ENCODE peak calls at places on chromosomes 2 and 18, in four cellular contexts. Z, X, A and T are unnamed samples.

GRCh38 chr2:107721581-107721980 is 105.1 kb upstream of the RGPD4 start:
- DNase-seq in Z (no peak), X (no peak), A (no peak), T (no peak)

GRCh38 chr18:27599202-27599829 is 414.2 kb upstream of the CHST9 start:
- DNase-seq in Z (no peak), X (peak), A (peak), T (peak)

GRCh38 chr2:24456610-24457556 is 34.2 kb upstream of the NCOA1 start:
- DNase-seq in Z (no peak), X (peak), A (peak), T (no peak)

GRCh38 chr2:149902104-149902503 is 314.5 kb upstream of the MMADHC start:
- DNase-seq in Z (no peak), X (peak), A (peak), T (no peak)

GRCh38 chr2:54845514-54845913 is 122.1 kb downstream of the EML6 start:
- DNase-seq in Z (no peak), X (no peak), A (no peak), T (no peak)

GRCh38 chr18:363327-364115 is 95.7 kb upstream of the THOC1 start:
- DNase-seq in Z (no peak), X (no peak), A (no peak), T (no peak)

GRCh38 chr2:28533021-28533420 is 37.2 kb downstream of the PLB1 start:
- DNase-seq in Z (no peak), X (no peak), A (no peak), T (no peak)

GRCh38 chr2:129645335-129645734 is 334.1 kb upstream of the RAB6C start:
- DNase-seq in Z (no peak), X (no peak), A (no peak), T (no peak)

GRCh38 chr2:122055541-122055940 is 300.1 kb downstream of the TSN start:
- DNase-seq in Z (no peak), X (no peak), A (no peak), T (no peak)

GRCh38 chr18:24942144-24942543 is 409.8 kb downstream of the ZNF521 start:
- DNase-seq in Z (no peak), X (peak), A (no peak), T (no peak)

GRCh38 chr18:9120796-9121195 is 15.8 kb upstream of the ANKRD12 start:
- DNase-seq in Z (peak), X (no peak), A (no peak), T (no peak)

GRCh38 chr2:240622631-240623235 is 2.5 kb upstream of the GPR35 start:
- DNase-seq in Z (no peak), X (no peak), A (peak), T (no peak)

DNA sequence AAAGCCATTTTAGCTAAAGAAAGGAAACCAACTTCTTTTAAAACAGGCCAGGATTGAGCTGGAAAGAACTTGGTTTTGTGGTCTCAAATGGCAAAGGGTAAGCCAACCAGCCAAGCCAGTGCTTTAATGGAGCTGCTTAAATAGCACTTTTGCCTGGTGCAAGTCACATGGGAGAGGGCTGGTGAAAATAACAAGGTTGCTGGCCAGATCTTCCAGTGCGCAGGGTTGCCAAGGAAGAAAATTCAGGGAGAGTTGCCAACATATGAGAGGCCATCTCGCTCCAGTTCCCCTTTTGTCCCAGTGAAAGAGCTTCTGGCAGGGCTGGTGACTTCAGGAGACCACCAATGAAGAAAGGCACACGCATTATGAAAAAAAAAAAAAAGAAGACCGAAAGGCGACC is 57.3 kb downstream of the IRS1 start:
- DNase-seq in Z (no peak), X (peak), A (peak), T (no peak)
- H3K27ac ChIP-seq in Z (no peak), X (peak), A (peak), T (no peak)

GRCh38 chr2:237715459-237715947 is 83.1 kb upstream of the RBM44 start:
- DNase-seq in Z (no peak), X (no peak), A (no peak), T (no peak)

GRCh38 chr2:237720444-237720843 is 78.1 kb upstream of the RBM44 start:
- DNase-seq in Z (no peak), X (no peak), A (no peak), T (no peak)

GRCh38 chr2:237718277-237718634 is 80.3 kb upstream of the RBM44 start:
- DNase-seq in Z (no peak), X (no peak), A (no peak), T (no peak)

GRCh38 chr2:237714690-237715458 is 83.7 kb upstream of the RBM44 start:
- DNase-seq in Z (no peak), X (no peak), A (no peak), T (peak)

GRCh38 chr2:237717366-237718276 is 81.0 kb upstream of the RBM44 start:
- DNase-seq in Z (no peak), X (no peak), A (no peak), T (no peak)
- H3K27ac ChIP-seq in Z (no peak), X (peak), A (peak), T (peak)

DNA sequence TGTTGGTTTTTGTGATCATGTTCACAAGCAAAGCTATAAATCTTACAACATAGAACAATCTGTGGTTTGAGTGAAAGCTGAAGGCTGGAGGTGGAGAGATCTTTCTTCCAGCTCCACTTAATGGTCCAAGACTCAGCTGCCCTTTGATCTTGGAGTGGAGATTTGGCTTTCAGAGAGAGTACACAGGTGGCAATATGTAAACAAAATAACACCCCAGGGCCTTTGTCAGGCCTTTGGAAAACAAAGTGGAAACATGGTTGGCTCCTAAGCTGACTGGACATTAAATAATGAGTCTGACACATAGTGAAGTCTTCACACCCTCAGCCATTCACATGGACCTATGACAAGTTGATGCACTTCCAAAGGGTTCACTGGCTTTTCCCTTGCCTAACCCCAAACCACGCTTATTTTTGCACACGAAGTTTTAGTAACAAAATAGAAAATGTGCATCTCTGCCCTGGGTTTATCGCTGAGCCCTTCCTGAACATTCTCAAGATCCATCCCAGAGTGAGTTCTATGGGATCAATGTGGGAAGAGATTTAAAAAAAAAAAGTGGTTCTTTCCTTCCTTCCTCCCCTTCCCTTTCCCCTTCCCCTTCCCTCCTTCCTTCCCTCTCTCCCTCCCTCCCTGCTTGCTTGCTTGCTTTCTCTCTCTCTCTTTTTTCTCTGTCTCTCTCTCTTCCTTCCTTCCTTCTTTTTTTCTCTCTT is 201.2 kb upstream of the NT5C1B start:
- DNase-seq in Z (no peak), X (no peak), A (no peak), T (no peak)
- H3K27ac ChIP-seq in Z (no peak), X (no peak), A (no peak), T (no peak)

GRCh38 chr2:226227341-226227740 is 572.3 kb downstream of the IRS1 start:
- DNase-seq in Z (no peak), X (no peak), A (no peak), T (no peak)
- H3K27ac ChIP-seq in Z (no peak), X (no peak), A (no peak), T (no peak)

DNA sequence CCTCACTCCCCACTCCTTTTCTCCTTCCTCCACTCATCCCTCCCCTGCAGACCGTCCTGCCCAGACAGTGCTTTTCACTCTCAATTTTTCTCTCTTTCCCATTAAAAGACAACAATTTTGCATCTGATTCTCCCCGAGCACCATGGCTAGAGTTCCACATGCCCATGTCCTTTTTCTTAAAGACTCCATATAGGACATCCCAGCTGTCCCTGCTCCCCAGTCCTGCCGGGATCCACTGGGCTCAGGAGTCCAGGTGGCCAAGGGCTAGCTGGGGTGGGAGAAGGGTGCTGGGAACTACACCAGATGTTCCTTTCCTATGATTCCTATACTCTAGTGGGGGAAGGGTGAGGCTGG is 52.9 kb upstream of the RMDN2 start:
- DNase-seq in Z (no peak), X (no peak), A (no peak), T (no peak)
- H3K27ac ChIP-seq in Z (no peak), X (peak), A (no peak), T (no peak)

GRCh38 chr18:58583569-58583968 is 45.3 kb downstream of the ALPK2 start:
- DNase-seq in Z (no peak), X (no peak), A (no peak), T (no peak)
- H3K27ac ChIP-seq in Z (no peak), X (peak), A (no peak), T (peak)

DNA sequence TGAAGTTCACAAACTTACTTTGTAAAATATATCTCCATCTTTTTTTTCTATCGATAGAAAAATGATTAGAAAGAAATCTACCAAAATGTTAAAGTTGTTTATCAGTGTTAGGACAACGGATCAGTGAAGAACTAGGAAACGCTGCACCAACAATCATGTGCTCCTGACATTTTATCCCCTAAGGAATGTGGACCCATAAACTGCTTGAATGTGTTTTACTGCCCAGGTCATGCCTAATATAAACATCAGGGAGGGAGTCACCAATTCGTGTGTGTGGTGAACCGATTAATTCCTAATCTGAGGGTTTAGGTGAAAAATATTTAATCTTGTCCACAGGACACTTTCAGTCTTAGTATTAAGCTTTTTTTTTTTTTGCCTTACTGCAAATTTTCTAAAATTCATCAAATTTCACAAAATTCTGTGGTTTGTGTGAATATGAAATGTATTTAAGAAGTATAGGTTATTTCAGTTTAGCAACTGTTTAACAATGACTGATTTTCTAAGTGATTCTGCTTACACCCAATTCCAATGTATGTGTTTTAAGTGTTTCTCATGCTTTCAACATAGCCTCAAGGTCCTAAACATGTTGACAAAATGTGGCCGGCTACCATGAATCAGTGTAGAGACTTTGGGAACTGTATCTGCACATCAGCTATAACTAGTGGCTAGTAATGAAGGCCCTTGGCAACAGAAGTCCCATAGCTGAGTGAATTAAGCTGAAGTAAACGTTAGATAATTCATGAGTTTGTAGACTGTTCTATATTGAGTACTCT is 11.1 kb upstream of the KIDINS220 start:
- DNase-seq in Z (no peak), X (no peak), A (no peak), T (no peak)
- H3K27ac ChIP-seq in Z (no peak), X (no peak), A (no peak), T (no peak)

DNA sequence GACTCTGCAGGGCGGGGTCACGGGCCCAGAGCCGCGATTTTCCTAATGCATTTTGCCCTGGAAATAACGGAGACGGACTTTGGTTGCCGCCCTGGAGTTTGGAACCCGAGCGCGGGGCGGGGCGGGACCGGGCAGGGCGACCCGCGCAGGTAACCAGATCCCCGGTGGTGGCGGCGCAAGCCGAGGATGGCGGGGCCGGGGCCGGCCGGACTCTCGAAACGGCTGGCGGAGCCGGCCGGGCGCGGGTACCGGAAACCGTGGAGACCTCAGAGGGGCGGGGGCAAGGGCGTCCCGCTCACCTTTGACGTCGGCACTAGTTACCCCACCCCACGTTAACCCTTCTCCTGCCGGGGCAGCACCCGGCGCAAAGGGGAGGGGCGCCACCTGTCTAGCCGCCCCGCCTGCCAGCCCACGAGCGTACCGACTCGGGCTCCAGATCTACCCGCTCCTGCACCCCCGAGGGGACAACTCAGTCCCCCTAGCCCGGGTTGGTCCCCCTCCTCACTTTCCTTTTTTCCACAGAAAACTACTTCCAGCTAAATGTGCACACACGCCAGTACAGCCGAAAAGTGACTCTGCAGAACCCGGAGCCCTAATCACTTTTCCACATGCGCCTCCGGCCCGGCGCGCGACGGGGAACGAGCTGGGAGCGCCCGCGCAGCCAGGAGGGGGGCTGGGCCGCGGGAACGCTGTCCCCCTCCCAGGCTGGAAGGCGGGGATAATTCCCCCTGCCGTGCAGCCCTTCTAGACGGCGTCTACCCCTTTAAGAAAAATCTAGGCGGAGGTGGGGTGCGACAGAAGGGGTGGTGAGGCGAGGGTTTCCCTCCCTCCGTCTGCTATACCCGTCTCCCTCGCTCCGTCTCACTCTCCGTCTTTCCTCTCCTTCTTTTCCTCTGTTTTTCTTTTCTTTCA is 2.7 kb downstream of the CYP26B1 start:
- DNase-seq in Z (no peak), X (peak), A (peak), T (peak)
- H3K27ac ChIP-seq in Z (no peak), X (peak), A (no peak), T (no peak)

GRCh38 chr2:38991899-38992298 is 102.2 kb downstream of the ARHGEF33 start:
- DNase-seq in Z (no peak), X (no peak), A (no peak), T (peak)
- H3K27ac ChIP-seq in Z (no peak), X (no peak), A (no peak), T (peak)

DNA sequence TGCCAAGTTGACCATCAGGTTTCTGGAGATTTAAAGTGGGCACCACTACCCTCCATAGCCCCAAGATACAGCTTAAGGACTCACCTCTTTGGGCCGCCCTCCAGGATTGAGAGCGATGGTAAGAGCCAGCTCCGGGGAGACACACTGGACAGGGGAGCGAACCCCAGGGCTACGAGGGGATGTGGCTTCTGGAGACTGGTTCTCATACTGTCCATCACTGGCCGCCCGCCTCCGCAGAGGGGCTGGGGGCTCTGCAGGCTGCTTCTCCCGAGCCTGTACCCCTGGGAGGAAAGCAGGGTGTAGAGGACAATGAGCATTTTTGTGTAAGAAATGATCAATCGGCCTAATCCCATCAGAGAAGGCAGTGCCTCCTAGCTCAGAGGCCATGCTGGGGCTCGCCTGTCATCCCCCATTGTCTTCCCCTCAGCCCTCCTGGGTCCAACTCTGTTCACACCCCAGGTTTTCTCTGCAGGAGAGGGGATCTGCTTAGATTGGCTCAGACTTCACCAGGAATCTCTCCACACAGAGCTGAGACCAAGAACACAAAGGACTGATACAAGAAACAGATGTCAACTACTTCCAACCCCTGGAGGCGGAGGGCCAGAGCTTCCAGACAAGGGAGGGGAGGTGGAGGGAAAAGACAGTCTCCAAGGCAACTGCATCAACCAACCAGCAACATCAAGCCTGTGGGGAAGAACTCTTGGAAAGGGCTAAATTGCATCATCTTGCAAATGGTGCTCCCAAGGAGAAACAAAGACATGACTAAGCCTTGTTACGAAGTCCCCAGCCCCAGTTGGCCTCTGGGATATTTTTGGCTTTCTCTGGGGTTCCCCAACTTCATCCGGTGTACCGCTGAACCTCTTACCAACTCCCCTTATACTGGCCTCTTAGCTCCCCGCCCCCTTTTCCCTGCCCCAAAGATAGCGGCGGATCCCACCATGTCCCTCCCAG is 166.6 kb downstream of the TNS1 start:
- DNase-seq in Z (no peak), X (peak), A (peak), T (peak)
- H3K27ac ChIP-seq in Z (no peak), X (peak), A (peak), T (no peak)